ENCODE peak calls at places on chromosome 3, in eight cellular contexts. One of them, this sample, is unnamed.

GRCh38 chr3:23821858-23822257 is 16.1 kb downstream of the UBE2E1 start:
- DNase-seq in tibial nerve: no peak
- DNase-seq in lower lobe of right lung: no peak
- DNase-seq in body of pancreas: no peak
- DNase-seq in transverse colon: no peak
- DNase-seq in CD4-positive, alpha-beta T cell: no peak
- DNase-seq in Panc1: no peak
- DNase-seq in WTC11: no peak
- DNase-seq in this sample: no peak

GRCh38 chr3:174931969-174932368 is 72.8 kb downstream of the NAALADL2 start:
- DNase-seq in CD4-positive, alpha-beta T cell: no peak
- DNase-seq in Panc1: no peak
- DNase-seq in transverse colon: no peak
- DNase-seq in lower lobe of right lung: no peak
- DNase-seq in tibial nerve: no peak
- DNase-seq in body of pancreas: no peak
- DNase-seq in WTC11: no peak
- DNase-seq in this sample: no peak

GRCh38 chr3:113117511-113118302 is 93.7 kb upstream of the BOC start:
- DNase-seq in CD4-positive, alpha-beta T cell: no peak
- DNase-seq in body of pancreas: no peak
- DNase-seq in WTC11: no peak
- DNase-seq in Panc1: no peak
- DNase-seq in tibial nerve: no peak
- DNase-seq in lower lobe of right lung: no peak
- DNase-seq in transverse colon: no peak
- DNase-seq in this sample: no peak

GRCh38 chr3:63400259-63400860 is 122.3 kb downstream of the SYNPR start:
- DNase-seq in CD4-positive, alpha-beta T cell: no peak
- DNase-seq in transverse colon: no peak
- DNase-seq in lower lobe of right lung: no peak
- DNase-seq in WTC11: no peak
- DNase-seq in tibial nerve: no peak
- DNase-seq in body of pancreas: no peak
- DNase-seq in Panc1: no peak
- DNase-seq in this sample: no peak

GRCh38 chr3:162134571-162134970 is 638.0 kb downstream of the OTOL1 start:
- DNase-seq in Panc1: no peak
- DNase-seq in lower lobe of right lung: no peak
- DNase-seq in WTC11: no peak
- DNase-seq in tibial nerve: no peak
- DNase-seq in transverse colon: no peak
- DNase-seq in body of pancreas: no peak
- DNase-seq in CD4-positive, alpha-beta T cell: no peak
- DNase-seq in this sample: no peak

GRCh38 chr3:133881987-133882825 is 13.5 kb downstream of the RAB6B start:
- DNase-seq in transverse colon: no peak
- DNase-seq in Panc1: no peak
- DNase-seq in body of pancreas: no peak
- DNase-seq in CD4-positive, alpha-beta T cell: no peak
- DNase-seq in lower lobe of right lung: no peak
- DNase-seq in tibial nerve: no peak
- DNase-seq in WTC11: no peak
- DNase-seq in this sample: no peak

GRCh38 chr3:189937302-189938255 is 183.1 kb downstream of the P3H2 start:
- DNase-seq in WTC11: no peak
- DNase-seq in CD4-positive, alpha-beta T cell: no peak
- DNase-seq in transverse colon: no peak
- DNase-seq in Panc1: peak
- DNase-seq in lower lobe of right lung: no peak
- DNase-seq in tibial nerve: no peak
- DNase-seq in body of pancreas: no peak
- DNase-seq in this sample: peak

GRCh38 chr3:169362261-169362660 is 301.3 kb downstream of the MECOM start:
- DNase-seq in body of pancreas: peak
- DNase-seq in Panc1: no peak
- DNase-seq in WTC11: no peak
- DNase-seq in CD4-positive, alpha-beta T cell: no peak
- DNase-seq in tibial nerve: peak
- DNase-seq in lower lobe of right lung: no peak
- DNase-seq in transverse colon: peak
- DNase-seq in this sample: peak

GRCh38 chr3:64289622-64290021 is 64.4 kb upstream of the PRICKLE2 start:
- DNase-seq in tibial nerve: no peak
- DNase-seq in WTC11: no peak
- DNase-seq in CD4-positive, alpha-beta T cell: no peak
- DNase-seq in lower lobe of right lung: no peak
- DNase-seq in Panc1: no peak
- DNase-seq in transverse colon: no peak
- DNase-seq in body of pancreas: no peak
- DNase-seq in this sample: no peak

GRCh38 chr3:134464693-134465385 is 20.9 kb downstream of the ANAPC13 start:
- DNase-seq in WTC11: no peak
- DNase-seq in body of pancreas: no peak
- DNase-seq in Panc1: no peak
- DNase-seq in transverse colon: no peak
- DNase-seq in lower lobe of right lung: no peak
- DNase-seq in CD4-positive, alpha-beta T cell: no peak
- DNase-seq in tibial nerve: no peak
- DNase-seq in this sample: no peak

GRCh38 chr3:108468577-108468976 is 41.8 kb downstream of the MYH15 start:
- DNase-seq in tibial nerve: no peak
- DNase-seq in transverse colon: no peak
- DNase-seq in Panc1: no peak
- DNase-seq in body of pancreas: no peak
- DNase-seq in CD4-positive, alpha-beta T cell: no peak
- DNase-seq in lower lobe of right lung: no peak
- DNase-seq in WTC11: no peak
- DNase-seq in this sample: no peak

GRCh38 chr3:111848246-111848645 is 10.8 kb upstream of the PHLDB2 start:
- DNase-seq in WTC11: no peak
- DNase-seq in transverse colon: no peak
- DNase-seq in CD4-positive, alpha-beta T cell: no peak
- DNase-seq in lower lobe of right lung: no peak
- DNase-seq in tibial nerve: no peak
- DNase-seq in body of pancreas: no peak
- DNase-seq in Panc1: no peak
- DNase-seq in this sample: no peak

GRCh38 chr3:30400924-30401323 is 205.5 kb upstream of the TGFBR2 start:
- DNase-seq in tibial nerve: no peak
- DNase-seq in lower lobe of right lung: no peak
- DNase-seq in WTC11: no peak
- DNase-seq in CD4-positive, alpha-beta T cell: no peak
- DNase-seq in transverse colon: no peak
- DNase-seq in Panc1: no peak
- DNase-seq in body of pancreas: no peak
- DNase-seq in this sample: no peak

GRCh38 chr3:19173945-19174344 is 25.6 kb downstream of the KCNH8 start:
- DNase-seq in body of pancreas: no peak
- DNase-seq in WTC11: peak
- DNase-seq in CD4-positive, alpha-beta T cell: no peak
- DNase-seq in transverse colon: no peak
- DNase-seq in Panc1: no peak
- DNase-seq in tibial nerve: no peak
- DNase-seq in lower lobe of right lung: no peak
- DNase-seq in this sample: no peak

GRCh38 chr3:69107841-69108240 is 14.6 kb downstream of the LMOD3 start:
- DNase-seq in tibial nerve: no peak
- DNase-seq in CD4-positive, alpha-beta T cell: no peak
- DNase-seq in WTC11: no peak
- DNase-seq in Panc1: no peak
- DNase-seq in body of pancreas: no peak
- DNase-seq in lower lobe of right lung: no peak
- DNase-seq in transverse colon: no peak
- DNase-seq in this sample: no peak

GRCh38 chr3:45688194-45688881 is 858 bp upstream of the SACM1L start:
- DNase-seq in WTC11: peak
- DNase-seq in Panc1: no peak
- DNase-seq in transverse colon: peak
- DNase-seq in tibial nerve: no peak
- DNase-seq in body of pancreas: peak
- DNase-seq in lower lobe of right lung: no peak
- DNase-seq in CD4-positive, alpha-beta T cell: peak
- DNase-seq in this sample: peak

GRCh38 chr3:164004205-164004604 is 1074.1 kb downstream of the SI start:
- DNase-seq in WTC11: peak
- DNase-seq in Panc1: no peak
- DNase-seq in transverse colon: no peak
- DNase-seq in lower lobe of right lung: no peak
- DNase-seq in tibial nerve: no peak
- DNase-seq in body of pancreas: no peak
- DNase-seq in CD4-positive, alpha-beta T cell: no peak
- DNase-seq in this sample: no peak

GRCh38 chr3:104291878-104292277 is 1074.8 kb upstream of the ALCAM start:
- DNase-seq in CD4-positive, alpha-beta T cell: no peak
- DNase-seq in body of pancreas: no peak
- DNase-seq in tibial nerve: no peak
- DNase-seq in lower lobe of right lung: no peak
- DNase-seq in Panc1: no peak
- DNase-seq in WTC11: no peak
- DNase-seq in transverse colon: no peak
- DNase-seq in this sample: no peak

GRCh38 chr3:16377196-16377595 is 112.2 kb downstream of the OXNAD1 start:
- DNase-seq in transverse colon: no peak
- DNase-seq in CD4-positive, alpha-beta T cell: no peak
- DNase-seq in WTC11: no peak
- DNase-seq in lower lobe of right lung: no peak
- DNase-seq in tibial nerve: no peak
- DNase-seq in body of pancreas: no peak
- DNase-seq in Panc1: no peak
- DNase-seq in this sample: no peak

GRCh38 chr3:67109651-67110204 is 111.6 kb downstream of the KBTBD8 start:
- DNase-seq in Panc1: no peak
- DNase-seq in WTC11: no peak
- DNase-seq in transverse colon: no peak
- DNase-seq in tibial nerve: no peak
- DNase-seq in lower lobe of right lung: no peak
- DNase-seq in CD4-positive, alpha-beta T cell: no peak
- DNase-seq in body of pancreas: no peak
- DNase-seq in this sample: peak

GRCh38 chr3:175940881-175941280 is 1081.7 kb downstream of the NAALADL2 start:
- DNase-seq in CD4-positive, alpha-beta T cell: no peak
- DNase-seq in body of pancreas: no peak
- DNase-seq in transverse colon: no peak
- DNase-seq in lower lobe of right lung: no peak
- DNase-seq in Panc1: no peak
- DNase-seq in WTC11: peak
- DNase-seq in tibial nerve: no peak
- DNase-seq in this sample: peak

GRCh38 chr3:175940243-175940642 is 1081.1 kb downstream of the NAALADL2 start:
- DNase-seq in CD4-positive, alpha-beta T cell: no peak
- DNase-seq in Panc1: no peak
- DNase-seq in tibial nerve: no peak
- DNase-seq in body of pancreas: no peak
- DNase-seq in WTC11: no peak
- DNase-seq in transverse colon: no peak
- DNase-seq in lower lobe of right lung: no peak
- DNase-seq in this sample: peak

GRCh38 chr3:175941352-175941751 is 1082.2 kb downstream of the NAALADL2 start:
- DNase-seq in lower lobe of right lung: no peak
- DNase-seq in body of pancreas: no peak
- DNase-seq in tibial nerve: no peak
- DNase-seq in WTC11: peak
- DNase-seq in CD4-positive, alpha-beta T cell: no peak
- DNase-seq in transverse colon: no peak
- DNase-seq in Panc1: no peak
- DNase-seq in this sample: peak
- TF ChIP-seq CTCF in lower lobe of right lung: peak
- TF ChIP-seq CTCF in body of pancreas: no peak
- TF ChIP-seq CTCF in tibial nerve: no peak
- TF ChIP-seq CTCF in WTC11: peak
- TF ChIP-seq CTCF in CD4-positive, alpha-beta T cell: no peak
- TF ChIP-seq CTCF in transverse colon: peak
- TF ChIP-seq CTCF in Panc1: peak
- TF ChIP-seq CTCF in this sample: peak

GRCh38 chr3:52509753-52510328 is 14.7 kb downstream of the STAB1 start:
- DNase-seq in lower lobe of right lung: no peak
- DNase-seq in tibial nerve: no peak
- DNase-seq in transverse colon: no peak
- DNase-seq in WTC11: no peak
- DNase-seq in body of pancreas: no peak
- DNase-seq in CD4-positive, alpha-beta T cell: no peak
- DNase-seq in Panc1: no peak
- DNase-seq in this sample: peak
- TF ChIP-seq CTCF in lower lobe of right lung: peak
- TF ChIP-seq CTCF in tibial nerve: no peak
- TF ChIP-seq CTCF in transverse colon: no peak
- TF ChIP-seq CTCF in WTC11: no peak
- TF ChIP-seq CTCF in body of pancreas: no peak
- TF ChIP-seq CTCF in CD4-positive, alpha-beta T cell: no peak
- TF ChIP-seq CTCF in Panc1: no peak
- TF ChIP-seq CTCF in this sample: no peak

GRCh38 chr3:71247221-71247947 is 336.1 kb downstream of the FOXP1 start:
- DNase-seq in tibial nerve: no peak
- DNase-seq in CD4-positive, alpha-beta T cell: no peak
- DNase-seq in Panc1: no peak
- DNase-seq in body of pancreas: no peak
- DNase-seq in lower lobe of right lung: no peak
- DNase-seq in WTC11: peak
- DNase-seq in transverse colon: no peak
- DNase-seq in this sample: peak
- TF ChIP-seq CTCF in tibial nerve: no peak
- TF ChIP-seq CTCF in CD4-positive, alpha-beta T cell: no peak
- TF ChIP-seq CTCF in Panc1: no peak
- TF ChIP-seq CTCF in body of pancreas: no peak
- TF ChIP-seq CTCF in lower lobe of right lung: no peak
- TF ChIP-seq CTCF in WTC11: no peak
- TF ChIP-seq CTCF in transverse colon: no peak
- TF ChIP-seq CTCF in this sample: no peak

DNA sequence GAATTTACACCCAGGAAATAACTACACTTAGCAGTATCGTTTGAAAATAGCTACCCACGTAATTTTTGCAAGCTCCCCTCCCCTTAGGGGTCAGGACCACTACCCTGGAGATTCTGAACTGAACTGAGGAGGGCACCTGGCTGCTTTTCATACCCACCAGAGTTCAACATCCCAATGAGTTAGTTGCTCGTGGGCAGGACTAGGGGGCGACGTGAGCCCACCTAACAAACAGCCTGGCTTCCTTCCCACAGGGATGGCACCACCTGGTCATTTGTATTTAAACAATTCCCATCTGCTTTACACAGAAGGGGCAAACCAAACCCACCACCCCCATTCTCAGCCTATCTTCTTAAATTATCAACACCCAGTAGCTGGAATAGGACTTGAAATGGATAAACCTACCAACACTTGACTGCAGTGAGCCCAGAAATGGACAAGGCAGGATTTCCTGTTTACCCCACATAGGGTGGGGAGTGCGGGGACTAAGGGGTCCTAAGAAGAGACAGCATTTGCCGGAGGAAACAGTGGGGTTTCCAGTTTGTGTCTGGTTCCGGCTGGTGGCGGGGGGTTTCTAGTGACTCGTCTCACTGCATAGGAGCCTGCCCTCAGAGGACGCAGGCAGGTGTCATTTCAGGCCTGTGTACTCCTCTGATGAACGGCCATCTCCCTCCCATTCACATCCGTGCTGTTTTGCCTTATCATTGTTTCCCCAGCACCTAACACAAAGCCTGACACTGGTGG is 11.6 kb upstream of the VGLL4 start:
- DNase-seq in body of pancreas: no peak
- DNase-seq in CD4-positive, alpha-beta T cell: no peak
- DNase-seq in lower lobe of right lung: no peak
- DNase-seq in transverse colon: no peak
- DNase-seq in tibial nerve: no peak
- DNase-seq in Panc1: no peak
- DNase-seq in WTC11: peak
- DNase-seq in this sample: peak
- TF ChIP-seq CTCF in body of pancreas: no peak
- TF ChIP-seq CTCF in CD4-positive, alpha-beta T cell: no peak
- TF ChIP-seq CTCF in lower lobe of right lung: peak
- TF ChIP-seq CTCF in transverse colon: no peak
- TF ChIP-seq CTCF in tibial nerve: no peak
- TF ChIP-seq CTCF in Panc1: peak
- TF ChIP-seq CTCF in WTC11: peak
- TF ChIP-seq CTCF in this sample: peak